ENCODE peak calls at places on chromosomes 6 and 20, in eight cellular contexts. C is HCT116, Q is PC-3, O is neural progenitor cell, J is hepatocyte, P is OCI-LY7, L is MM.1S, E is GM23338. W is an unnamed sample.

GRCh38 chr20:58640446-58640845 is 10.6 kb upstream of the STX16 start:
- DNase-seq in C (no peak), Q (peak), O (no peak), J (no peak), P (no peak), L (no peak), E (no peak), W (peak)

GRCh38 chr6:152296648-152297376 is 340.4 kb downstream of the SYNE1 start:
- DNase-seq in C (no peak), Q (no peak), O (no peak), J (no peak), P (no peak), L (no peak), E (peak), W (peak)

GRCh38 chr20:58078741-58079522 is 149.5 kb downstream of the ANKRD60 start:
- DNase-seq in C (no peak), Q (peak), O (no peak), J (no peak), P (no peak), L (no peak), E (no peak), W (peak)

GRCh38 chr6:145815875-145816274 is 1.3 kb upstream of the FBXO30 start:
- DNase-seq in C (no peak), Q (no peak), O (no peak), J (peak), P (peak), L (no peak), E (no peak), W (peak)

GRCh38 chr6:13478525-13478962 is 8.9 kb downstream of the GFOD1 start:
- DNase-seq in C (no peak), Q (no peak), O (no peak), J (no peak), P (peak), L (no peak), E (no peak), W (no peak)

GRCh38 chr6:166786704-166787293 is 159.7 kb upstream of the RPS6KA2 start:
- DNase-seq in C (peak), Q (peak), O (peak), J (peak), P (peak), L (peak), E (peak), W (peak)

GRCh38 chr20:62361799-62362589 is 5.1 kb downstream of the LAMA5 start:
- DNase-seq in C (peak), Q (peak), O (peak), J (peak), P (no peak), L (no peak), E (peak), W (no peak)

GRCh38 chr6:10451828-10452509 is 37.1 kb upstream of the TFAP2A start:
- DNase-seq in C (peak), Q (peak), O (no peak), J (peak), P (no peak), L (no peak), E (peak), W (peak)

GRCh38 chr20:37387519-37388269 is 41.8 kb downstream of the SRC start:
- DNase-seq in C (no peak), Q (no peak), O (no peak), J (peak), P (no peak), L (no peak), E (no peak), W (no peak)

GRCh38 chr20:9235518-9235917 is 166.6 kb downstream of the PLCB4 start:
- DNase-seq in C (no peak), Q (peak), O (no peak), J (no peak), P (no peak), L (no peak), E (no peak), W (peak)

GRCh38 chr20:57361517-57361916 is 10.5 kb downstream of the RAE1 start:
- DNase-seq in C (no peak), Q (peak), O (no peak), J (no peak), P (no peak), L (no peak), E (no peak), W (peak)

GRCh38 chr20:23404196-23404595 is 17.1 kb downstream of the NAPB start:
- DNase-seq in C (no peak), Q (peak), O (no peak), J (peak), P (no peak), L (no peak), E (no peak), W (peak)

GRCh38 chr6:168815229-168815628 is 374.2 kb downstream of the SMOC2 start:
- DNase-seq in C (peak), Q (no peak), O (peak), J (no peak), P (peak), L (no peak), E (peak), W (no peak)

GRCh38 chr6:89205819-89206218 is 11.3 kb downstream of the GABRR1 start:
- DNase-seq in C (no peak), Q (no peak), O (no peak), J (no peak), P (no peak), L (peak), E (no peak), W (no peak)

GRCh38 chr20:24418731-24419130 is 50.7 kb upstream of the SYNDIG1 start:
- DNase-seq in C (no peak), Q (no peak), O (no peak), J (no peak), P (no peak), L (no peak), E (no peak), W (no peak)

GRCh38 chr6:159461998-159462397 is 231.0 kb downstream of the SOD2 start:
- DNase-seq in C (no peak), Q (no peak), O (no peak), J (no peak), P (peak), L (peak), E (no peak), W (no peak)

GRCh38 chr6:13357551-13358075 is 29.3 kb upstream of the TBC1D7 start:
- DNase-seq in C (no peak), Q (no peak), O (peak), J (no peak), P (no peak), L (no peak), E (peak), W (peak)

GRCh38 chr20:11267131-11267761 is 593.4 kb upstream of the JAG1 start:
- DNase-seq in C (peak), Q (peak), O (peak), J (peak), P (no peak), L (no peak), E (peak), W (peak)

GRCh38 chr20:23649242-23649641 is 11.5 kb upstream of the CST3 start:
- DNase-seq in C (no peak), Q (no peak), O (no peak), J (no peak), P (no peak), L (no peak), E (no peak), W (no peak)

GRCh38 chr20:32189691-32190607 is 17.6 kb downstream of the PLAGL2 start:
- DNase-seq in C (no peak), Q (no peak), O (peak), J (peak), P (no peak), L (no peak), E (peak), W (peak)

GRCh38 chr6:139008117-139008516 is 20.1 kb upstream of the REPS1 start:
- DNase-seq in C (no peak), Q (no peak), O (no peak), J (no peak), P (no peak), L (no peak), E (no peak), W (no peak)

GRCh38 chr20:21102691-21103311 is 3.4 kb downstream of the LINC00237 start:
- DNase-seq in C (no peak), Q (no peak), O (peak), J (peak), P (peak), L (no peak), E (peak), W (peak)

GRCh38 chr6:147604373-147604772 is 95.9 kb downstream of the SAMD5 start:
- DNase-seq in C (no peak), Q (no peak), O (no peak), J (no peak), P (no peak), L (no peak), E (no peak), W (no peak)

GRCh38 chr6:51678905-51679620 is 408.4 kb downstream of the PKHD1 start:
- DNase-seq in C (no peak), Q (peak), O (no peak), J (no peak), P (no peak), L (peak), E (no peak), W (no peak)

GRCh38 chr20:22918286-22918983 is 116.7 kb upstream of the SSTR4 start:
- DNase-seq in C (no peak), Q (no peak), O (no peak), J (no peak), P (no peak), L (no peak), E (no peak), W (no peak)

GRCh38 chr6:49551126-49551865 is 828 bp downstream of the C6orf141 start:
- DNase-seq in C (no peak), Q (peak), O (peak), J (peak), P (no peak), L (no peak), E (peak), W (peak)

GRCh38 chr6:71056656-71057055 is 99.8 kb upstream of the B3GAT2 start:
- DNase-seq in C (no peak), Q (no peak), O (no peak), J (no peak), P (no peak), L (no peak), E (no peak), W (no peak)

GRCh38 chr6:90425161-90425641 is 128.6 kb upstream of the BACH2 start:
- DNase-seq in C (no peak), Q (no peak), O (no peak), J (no peak), P (no peak), L (peak), E (no peak), W (no peak)

GRCh38 chr6:143192766-143193165 is 132.1 kb downstream of the AIG1 start:
- DNase-seq in C (no peak), Q (no peak), O (no peak), J (no peak), P (no peak), L (no peak), E (no peak), W (no peak)

GRCh38 chr6:45830441-45831139 is 185.1 kb downstream of the CLIC5 start:
- DNase-seq in C (no peak), Q (no peak), O (no peak), J (no peak), P (peak), L (peak), E (no peak), W (no peak)

GRCh38 chr20:1894951-1895673 is at the start of gene SIRPA:
- DNase-seq in C (no peak), Q (peak), O (peak), J (peak), P (no peak), L (peak), E (peak), W (peak)

GRCh38 chr20:1894471-1894950 is 696 bp upstream of the SIRPA start:
- DNase-seq in C (no peak), Q (peak), O (peak), J (peak), P (no peak), L (peak), E (no peak), W (peak)

GRCh38 chr20:1897486-1897885 is 2.3 kb downstream of the SIRPA start:
- DNase-seq in C (no peak), Q (no peak), O (no peak), J (no peak), P (no peak), L (no peak), E (no peak), W (peak)

GRCh38 chr20:1896859-1897258 is 1.7 kb downstream of the SIRPA start:
- DNase-seq in C (no peak), Q (no peak), O (no peak), J (no peak), P (no peak), L (no peak), E (no peak), W (no peak)

GRCh38 chr20:1895674-1896496 is 678 bp downstream of the SIRPA start:
- DNase-seq in C (no peak), Q (no peak), O (peak), J (peak), P (no peak), L (no peak), E (peak), W (peak)
- TF ChIP-seq EZH2phosphoT487 in C (no peak), Q (no peak), O (no peak), J (no peak), P (peak), L (no peak), E (no peak), W (no peak)

DNA sequence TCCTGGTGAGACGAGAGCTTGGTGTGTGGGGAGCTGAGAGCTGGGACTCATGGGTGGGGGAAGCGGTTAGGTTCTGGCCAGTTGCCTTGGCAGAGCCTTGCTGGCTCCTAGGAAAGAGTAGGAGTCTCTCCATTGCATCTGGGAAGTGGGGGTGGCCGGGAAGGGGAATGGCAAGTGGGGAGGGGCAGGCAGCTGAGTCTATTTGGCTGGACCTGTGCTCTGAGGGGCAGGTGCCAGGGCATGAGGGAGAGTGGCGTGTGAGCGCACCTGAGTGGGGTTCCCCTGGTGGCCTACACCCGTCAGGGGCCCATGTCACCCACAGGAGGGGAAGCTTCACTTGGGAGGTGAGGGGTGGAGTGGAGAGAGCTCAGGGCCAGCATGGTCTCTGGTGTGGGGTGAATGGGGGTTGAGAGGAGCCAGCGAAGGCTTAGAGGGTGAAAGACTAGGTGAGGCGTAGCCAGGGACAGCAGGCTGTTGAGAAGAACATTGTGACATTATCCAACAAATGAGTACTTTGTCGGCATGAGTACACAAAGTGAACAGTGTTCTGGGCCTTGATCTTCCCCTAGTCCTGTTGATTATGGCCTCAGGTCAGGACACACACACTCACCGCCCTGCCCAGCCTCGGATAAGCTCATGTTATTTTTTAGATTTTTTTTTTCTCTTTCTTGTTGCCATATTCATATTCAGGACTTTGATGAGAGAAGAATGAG is 59.8 kb downstream of the FAM120B start:
- DNase-seq in C (no peak), Q (no peak), O (no peak), J (no peak), P (no peak), L (no peak), E (no peak), W (no peak)
- TF ChIP-seq EZH2phosphoT487 in C (no peak), Q (no peak), O (no peak), J (no peak), P (no peak), L (no peak), E (no peak), W (no peak)

GRCh38 chr6:134400941-134401340 is 83.0 kb upstream of the SGK1 start:
- DNase-seq in C (no peak), Q (peak), O (no peak), J (no peak), P (no peak), L (no peak), E (no peak), W (no peak)

GRCh38 chr6:134402372-134402984 is 84.6 kb upstream of the SGK1 start:
- DNase-seq in C (no peak), Q (no peak), O (no peak), J (no peak), P (no peak), L (no peak), E (no peak), W (peak)

GRCh38 chr6:134394905-134395304 is 77.0 kb upstream of the SGK1 start:
- DNase-seq in C (no peak), Q (peak), O (no peak), J (no peak), P (no peak), L (no peak), E (no peak), W (no peak)

GRCh38 chr6:134397674-134398073 is 79.8 kb upstream of the SGK1 start:
- DNase-seq in C (no peak), Q (no peak), O (no peak), J (no peak), P (no peak), L (no peak), E (no peak), W (no peak)

GRCh38 chr6:134398453-134398852 is 80.5 kb upstream of the SGK1 start:
- DNase-seq in C (no peak), Q (peak), O (no peak), J (no peak), P (no peak), L (no peak), E (no peak), W (no peak)
- TF ChIP-seq EZH2phosphoT487 in C (no peak), Q (no peak), O (no peak), J (no peak), P (no peak), L (no peak), E (no peak), W (no peak)

GRCh38 chr20:49542514-49542991 is 25.4 kb downstream of the PTGIS start:
- DNase-seq in C (no peak), Q (no peak), O (no peak), J (no peak), P (no peak), L (no peak), E (no peak), W (no peak)
- TF ChIP-seq EZH2phosphoT487 in C (no peak), Q (no peak), O (no peak), J (no peak), P (no peak), L (no peak), E (no peak), W (no peak)

GRCh38 chr20:440148-440547 is 22.2 kb downstream of the TBC1D20 start:
- DNase-seq in C (no peak), Q (no peak), O (no peak), J (no peak), P (no peak), L (no peak), E (no peak), W (no peak)

GRCh38 chr20:436476-436875 is 25.9 kb downstream of the TBC1D20 start:
- DNase-seq in C (no peak), Q (no peak), O (no peak), J (no peak), P (no peak), L (no peak), E (no peak), W (no peak)

GRCh38 chr20:440636-441035 is 21.7 kb downstream of the TBC1D20 start:
- DNase-seq in C (no peak), Q (no peak), O (no peak), J (no peak), P (no peak), L (no peak), E (no peak), W (peak)

GRCh38 chr20:437787-438486 is 24.4 kb downstream of the TBC1D20 start:
- DNase-seq in C (no peak), Q (no peak), O (no peak), J (no peak), P (peak), L (peak), E (no peak), W (no peak)

DNA sequence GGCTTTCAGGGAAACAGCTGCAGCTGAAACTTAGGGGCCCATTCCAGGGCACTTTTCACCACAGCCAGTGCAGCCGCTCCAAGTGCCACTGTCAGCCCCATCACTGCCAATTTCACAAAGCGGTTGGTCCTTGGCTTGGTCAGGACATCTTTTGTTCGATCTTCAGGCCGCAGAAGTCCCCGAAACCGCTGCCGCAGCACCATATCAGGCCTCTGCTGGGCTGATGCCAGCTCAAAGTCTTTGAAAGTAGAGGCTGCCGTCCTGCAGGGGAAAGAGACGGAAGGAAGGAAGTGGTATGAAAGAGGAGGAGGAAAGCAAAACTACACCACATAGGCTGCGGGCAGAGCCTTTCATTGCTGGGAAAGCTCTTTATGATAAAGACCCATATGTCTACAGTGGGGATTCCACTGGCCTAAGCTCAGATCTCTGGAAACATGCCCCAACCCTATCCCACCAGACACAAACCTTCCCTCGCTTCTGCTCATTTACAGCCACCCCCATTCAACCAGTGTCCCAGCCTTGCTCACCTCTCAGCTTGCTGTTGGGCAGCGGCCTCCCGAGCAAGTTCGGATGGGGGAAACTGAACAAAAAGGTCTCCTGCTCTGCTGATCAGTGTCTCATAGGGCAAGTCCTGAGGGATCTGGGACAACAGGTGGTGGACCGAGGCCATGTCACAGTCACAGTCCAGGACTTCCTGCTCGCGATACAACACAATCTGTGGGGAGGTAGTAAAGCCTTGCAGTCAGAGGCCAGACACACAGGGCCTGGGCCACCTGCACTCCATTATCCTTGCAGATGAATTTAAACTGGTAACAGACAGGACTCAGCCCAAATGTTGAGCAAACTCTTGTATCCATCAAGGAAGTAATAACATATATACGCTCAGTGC is 23.5 kb downstream of the TBC1D20 start:
- DNase-seq in C (no peak), Q (no peak), O (no peak), J (no peak), P (peak), L (peak), E (no peak), W (no peak)
- TF ChIP-seq EZH2phosphoT487 in C (no peak), Q (no peak), O (no peak), J (no peak), P (no peak), L (no peak), E (no peak), W (no peak)

DNA sequence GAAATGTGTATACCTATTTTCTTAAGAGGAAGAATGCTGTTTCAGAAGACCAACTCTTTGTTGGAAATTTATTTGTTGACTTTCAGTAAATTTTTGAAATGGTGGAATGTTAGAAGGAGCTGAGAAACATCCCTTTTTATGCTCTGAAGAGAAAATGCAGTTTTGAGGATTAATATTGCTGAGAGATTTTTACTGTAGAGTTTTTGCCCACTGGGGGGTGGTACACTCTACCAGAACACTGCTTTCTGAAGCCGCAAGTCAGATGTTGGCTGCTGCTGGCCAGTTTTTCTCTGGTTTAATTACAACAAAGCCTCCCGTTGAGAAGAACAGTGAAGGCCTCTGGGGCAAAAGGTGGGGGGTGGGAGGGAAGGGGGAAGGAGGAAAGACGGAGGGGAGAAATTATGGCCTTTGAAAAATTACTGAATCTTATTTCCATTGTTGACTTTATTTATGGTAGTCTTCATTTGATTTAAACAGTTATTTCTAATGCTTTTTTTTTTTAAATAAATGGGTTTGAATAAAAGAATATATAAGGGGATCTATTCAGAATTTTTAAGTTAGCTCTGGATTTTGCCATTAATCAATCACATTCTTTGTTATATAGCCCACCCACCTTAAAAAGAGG is 3.0 kb downstream of the FLRT3 start:
- DNase-seq in C (no peak), Q (peak), O (peak), J (peak), P (peak), L (peak), E (peak), W (peak)
- TF ChIP-seq EZH2phosphoT487 in C (no peak), Q (no peak), O (no peak), J (no peak), P (no peak), L (no peak), E (no peak), W (no peak)